ENCODE peak calls at places on chromosomes 2 and 18, in four cellular contexts. Q is IMR-90, J is HCT116, U is psoas muscle. O is an unnamed sample.

GRCh38 chr2:40372278-40372580 is 79.7 kb downstream of the SLC8A1 start:
- DNase-seq in Q (peak; percentile 28), J (no peak), U (no peak), O (no peak)

GRCh38 chr18:74524097-74524496 is 10.2 kb upstream of the CNDP1 start:
- DNase-seq in Q (peak; percentile 7), J (no peak), U (no peak), O (peak; percentile 37)

GRCh38 chr2:72935611-72935957 is 18.3 kb downstream of the EMX1 start:
- DNase-seq in Q (no peak), J (no peak), U (peak; percentile 31), O (peak; percentile 48)

GRCh38 chr2:234953116-234954031 is 1.6 kb downstream of the SH3BP4 start:
- DNase-seq in Q (no peak), J (no peak), U (no peak), O (no peak)

GRCh38 chr2:74555610-74556103 is 1.1 kb downstream of the DOK1 start:
- DNase-seq in Q (no peak), J (no peak), U (no peak), O (peak; percentile 72)

GRCh38 chr2:171347591-171348032 is 86.2 kb downstream of the METTL8 start:
- DNase-seq in Q (peak; percentile 93), J (peak; percentile 28), U (no peak), O (no peak)

GRCh38 chr2:212611026-212611425 is 72.4 kb upstream of the ERBB4 start:
- DNase-seq in Q (no peak), J (no peak), U (no peak), O (no peak)

GRCh38 chr2:190766581-190766980 is 114.0 kb upstream of the GLS start:
- DNase-seq in Q (no peak), J (no peak), U (no peak), O (no peak)

GRCh38 chr18:31684279-31685096 is at the start of gene B4GALT6:
- DNase-seq in Q (no peak), J (no peak), U (peak; percentile 48), O (peak; percentile 64)

GRCh38 chr2:112701092-112701491 is 19.7 kb upstream of the NT5DC4 start:
- DNase-seq in Q (peak; percentile 51), J (no peak), U (no peak), O (no peak)

GRCh38 chr18:43572165-43572564 is 294.9 kb upstream of the SYT4 start:
- DNase-seq in Q (no peak), J (no peak), U (no peak), O (no peak)

GRCh38 chr2:15919716-15920444 is 20.5 kb upstream of the MYCN start:
- DNase-seq in Q (no peak), J (no peak), U (no peak), O (no peak)

GRCh38 chr2:72895759-72896281 is 8.6 kb downstream of the SPR start:
- DNase-seq in Q (peak; percentile 55), J (no peak), U (no peak), O (no peak)

GRCh38 chr2:3787768-3788167 is 84.4 kb downstream of the DCDC2C start:
- DNase-seq in Q (no peak), J (no peak), U (no peak), O (no peak)

GRCh38 chr2:3784731-3785130 is 81.4 kb downstream of the DCDC2C start:
- DNase-seq in Q (peak; percentile 78), J (no peak), U (no peak), O (no peak)

GRCh38 chr2:3789246-3789645 is 85.9 kb downstream of the DCDC2C start:
- DNase-seq in Q (peak; percentile 27), J (no peak), U (no peak), O (no peak)

GRCh38 chr2:3785890-3786273 is 82.5 kb downstream of the DCDC2C start:
- DNase-seq in Q (no peak), J (no peak), U (no peak), O (no peak)

GRCh38 chr2:3785220-3785889 is 82.0 kb downstream of the DCDC2C start:
- DNase-seq in Q (peak; percentile 74), J (no peak), U (no peak), O (no peak)
- TF ChIP-seq CTCF in Q (no peak), J (no peak), U (no peak), O (no peak)

DNA sequence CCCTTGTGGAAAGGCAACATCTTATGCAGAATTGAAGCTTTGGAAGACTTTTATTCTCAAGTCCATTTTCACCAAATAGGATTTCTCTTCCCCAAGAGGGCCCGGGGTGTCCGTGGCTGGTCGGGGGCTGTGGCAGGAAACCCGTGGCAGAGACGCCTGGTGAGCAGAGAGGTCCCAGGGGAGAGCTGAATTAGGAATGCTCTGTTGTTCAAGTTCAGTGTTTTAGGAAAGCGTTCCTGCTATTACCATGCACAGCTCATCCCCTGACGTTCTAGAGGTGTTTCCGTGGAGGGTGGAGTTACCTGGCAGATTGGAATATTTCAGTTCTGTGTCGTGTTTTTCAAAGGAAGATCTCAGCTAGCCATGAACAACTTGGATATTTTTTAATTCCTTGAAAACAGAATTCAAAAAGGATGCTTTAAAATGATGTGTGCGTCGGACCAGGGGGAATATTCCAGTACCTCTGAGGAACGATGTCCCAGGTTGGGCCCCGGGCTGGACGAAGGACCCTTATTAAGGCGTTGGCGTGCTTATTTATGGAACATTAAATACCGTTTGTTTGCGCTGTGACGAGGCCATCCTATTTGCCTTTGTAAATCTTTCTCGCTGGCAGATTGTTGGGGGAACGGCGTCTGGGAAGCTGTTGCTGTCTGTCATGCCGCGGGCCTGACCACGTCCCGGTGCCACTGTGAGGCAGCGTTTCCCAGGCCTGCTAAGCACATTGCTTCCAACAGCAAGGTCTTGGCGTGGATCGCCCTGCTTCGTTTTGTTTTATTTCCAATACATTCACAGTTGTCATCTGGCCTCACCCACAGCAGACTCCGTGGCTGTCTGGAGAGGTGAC is 8.2 kb downstream of the NFATC1 start:
- DNase-seq in Q (no peak), J (no peak), U (peak; percentile 87), O (peak; percentile 48)
- H3K4me1 ChIP-seq in Q (peaks cover 1% of the 10 kb centered on the region), J (peaks cover 9% of the 10 kb centered on the region), U (peaks cover 55% of the 10 kb centered on the region), O (peaks cover 49% of the 10 kb centered on the region)

DNA sequence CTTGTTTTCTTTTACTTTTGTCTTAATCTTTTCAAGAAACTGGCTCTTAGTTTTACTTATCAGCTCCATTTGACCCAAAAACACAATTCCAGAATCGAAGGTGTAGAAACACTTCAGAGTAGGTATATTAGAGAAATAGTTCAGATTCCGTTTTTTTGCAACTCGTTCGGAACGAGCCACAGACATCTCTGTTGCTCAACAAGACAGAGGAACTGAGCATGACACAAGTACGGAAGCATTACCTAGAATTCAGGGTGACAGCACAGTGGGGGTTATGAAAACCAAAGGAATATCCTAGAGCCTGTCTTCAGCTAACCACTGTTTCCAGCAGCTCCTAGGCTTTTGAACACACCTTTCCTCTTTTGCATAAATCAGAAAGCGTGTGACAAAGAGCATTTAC is 5.1 kb downstream of the HRH4 start:
- DNase-seq in Q (no peak), J (no peak), U (no peak), O (no peak)
- H3K9me3 ChIP-seq in Q (no peaks in the 10 kb centered on the region), J (no peaks in the 10 kb centered on the region), U (no peaks in the 10 kb centered on the region), O (no peaks in the 10 kb centered on the region)

GRCh38 chr18:22152093-22152492 is 17.3 kb upstream of the GATA6 start:
- DNase-seq in Q (no peak), J (no peak), U (no peak), O (no peak)
- TF ChIP-seq CTCF in Q (no peak), J (no peak), U (no peak), O (no peak)